ENCODE peak calls at places on chromosomes 5 and 9, in five cellular contexts. J, M, Q, Y and T are unnamed samples.

GRCh38 chr5:403995-404394 is 39.0 kb upstream of the EXOC3 start:
- DNase-seq in J (peak; percentile 30), M (no peak), Q (no peak), Y (no peak), T (no peak)

GRCh38 chr5:143562935-143563334 is 159.4 kb upstream of the NR3C1 start:
- DNase-seq in J (no peak), M (peak; percentile 80), Q (no peak), Y (no peak), T (no peak)

GRCh38 chr9:100440071-100440470 is 13.1 kb downstream of the MSANTD3 start:
- DNase-seq in J (no peak), M (no peak), Q (no peak), Y (no peak), T (no peak)

GRCh38 chr5:180161420-180162303 is 47.3 kb downstream of the RASGEF1C start:
- DNase-seq in J (peak; percentile 88), M (peak; percentile 64), Q (no peak), Y (no peak), T (no peak)

GRCh38 chr9:85114799-85115198 is 445.3 kb downstream of the NTRK2 start:
- DNase-seq in J (no peak), M (no peak), Q (peak; percentile 28), Y (no peak), T (no peak)

GRCh38 chr5:146290318-146290717 is 48.3 kb upstream of the POU4F3 start:
- DNase-seq in J (no peak), M (no peak), Q (no peak), Y (no peak), T (no peak)

GRCh38 chr9:16413509-16414016 is 456.9 kb downstream of the BNC2 start:
- DNase-seq in J (no peak), M (no peak), Q (no peak), Y (no peak), T (no peak)

GRCh38 chr5:112420111-112420864 is 1.2 kb upstream of the EPB41L4A start:
- DNase-seq in J (no peak), M (peak; percentile 90), Q (peak; percentile 81), Y (peak; percentile 60), T (peak; percentile 33)

GRCh38 chr9:77876091-77876490 is 155.5 kb downstream of the GNAQ start:
- DNase-seq in J (no peak), M (no peak), Q (no peak), Y (no peak), T (no peak)

GRCh38 chr9:34810187-34810524 is 100.2 kb upstream of the CCL21 start:
- DNase-seq in J (no peak), M (no peak), Q (no peak), Y (no peak), T (no peak)

GRCh38 chr9:74858753-74859414 is 28.8 kb downstream of the TRPM6 start:
- DNase-seq in J (no peak), M (no peak), Q (no peak), Y (no peak), T (no peak)

GRCh38 chr9:109417054-109417453 is 81.1 kb downstream of the PTPN3 start:
- DNase-seq in J (no peak), M (no peak), Q (no peak), Y (no peak), T (no peak)

GRCh38 chr9:129708799-129709198 is 43.4 kb downstream of the PRRX2 start:
- DNase-seq in J (no peak), M (no peak), Q (no peak), Y (no peak), T (no peak)

GRCh38 chr9:96117398-96118060 is 184.4 kb downstream of the HSD17B3 start:
- DNase-seq in J (no peak), M (peak; percentile 19), Q (no peak), Y (no peak), T (no peak)

GRCh38 chr9:132609829-132610228 is 27.4 kb downstream of the BARHL1 start:
- DNase-seq in J (no peak), M (no peak), Q (no peak), Y (no peak), T (no peak)

GRCh38 chr5:14806452-14806851 is 65.1 kb downstream of the ANKH start:
- DNase-seq in J (no peak), M (no peak), Q (no peak), Y (no peak), T (no peak)

GRCh38 chr5:108561416-108562204 is 179.7 kb upstream of the FBXL17 start:
- DNase-seq in J (no peak), M (no peak), Q (no peak), Y (no peak), T (no peak)

GRCh38 chr5:42250-42649 is 49.7 kb upstream of the PLEKHG4B start:
- DNase-seq in J (no peak), M (no peak), Q (no peak), Y (no peak), T (no peak)

GRCh38 chr9:2338770-2339169 is 282.8 kb upstream of the VLDLR start:
- DNase-seq in J (no peak), M (no peak), Q (no peak), Y (no peak), T (no peak)

GRCh38 chr5:126527892-126528291 is 67.1 kb downstream of the ALDH7A1 start:
- DNase-seq in J (no peak), M (no peak), Q (no peak), Y (no peak), T (no peak)

GRCh38 chr5:180688326-180689070 is 39.1 kb upstream of the FLT4 start:
- DNase-seq in J (no peak), M (no peak), Q (no peak), Y (peak; percentile 54), T (no peak)

GRCh38 chr9:18905033-18905882 is 127.8 kb downstream of the SAXO1 start:
- DNase-seq in J (no peak), M (no peak), Q (no peak), Y (no peak), T (no peak)

GRCh38 chr9:134454386-134454978 is 128.2 kb downstream of the RXRA start:
- DNase-seq in J (no peak), M (no peak), Q (no peak), Y (no peak), T (no peak)

GRCh38 chr5:139698461-139699146 is 50.5 kb downstream of the CXXC5 start:
- DNase-seq in J (no peak), M (peak; percentile 90), Q (no peak), Y (no peak), T (no peak)

GRCh38 chr5:53642006-53642405 is 81.6 kb downstream of the NDUFS4 start:
- DNase-seq in J (no peak), M (no peak), Q (no peak), Y (no peak), T (no peak)

GRCh38 chr5:68762201-68762600 is 331.6 kb upstream of the SLC30A5 start:
- DNase-seq in J (no peak), M (no peak), Q (no peak), Y (no peak), T (no peak)

GRCh38 chr5:132190161-132190817 is 37.4 kb downstream of the P4HA2 start:
- DNase-seq in J (no peak), M (no peak), Q (peak; percentile 70), Y (no peak), T (no peak)

GRCh38 chr5:92421937-92422336 is 1038.8 kb upstream of the ARRDC3 start:
- DNase-seq in J (no peak), M (no peak), Q (no peak), Y (no peak), T (no peak)

GRCh38 chr9:18385676-18386075 is 88.3 kb upstream of the ADAMTSL1 start:
- DNase-seq in J (no peak), M (no peak), Q (no peak), Y (no peak), T (no peak)

GRCh38 chr5:157548513-157549282 is 26.9 kb downstream of the ADAM19 start:
- DNase-seq in J (no peak), M (peak; percentile 41), Q (no peak), Y (no peak), T (no peak)